ENCODE peak calls at places on chromosomes 16 and 17, in seven cellular contexts. K is colonic mucosa, J is bronchial epithelial cell, M is HFFc6, W is GM12865, O is upper lobe of right lung, T is adrenal gland. Q is an unnamed sample.

GRCh38 chr16:1645914-1646525 is 32.1 kb upstream of the JPT2 start:
- DNase-seq in K (no peak), W (no peak), T (no peak), J (peak), M (peak), O (no peak), Q (peak)

GRCh38 chr17:19311421-19312215 is 50.9 kb downstream of the B9D1 start:
- DNase-seq in T (no peak), M (peak), K (no peak), O (no peak), W (no peak), J (no peak), Q (peak)

GRCh38 chr16:66894948-66895696 is 14.8 kb downstream of the PDP2 start:
- DNase-seq in W (peak), J (peak), T (peak), M (peak), K (peak), O (no peak), Q (peak)

GRCh38 chr16:85398688-85399582 is 214.2 kb upstream of the GSE1 start:
- DNase-seq in O (no peak), M (no peak), J (no peak), K (peak), W (no peak), T (no peak), Q (no peak)

GRCh38 chr16:22624759-22625533 is 114.3 kb downstream of the NPIPB5 start:
- DNase-seq in T (no peak), O (peak), W (peak), J (peak), M (no peak), K (no peak), Q (peak)

GRCh38 chr17:65544658-65545057 is 16.8 kb downstream of the AXIN2 start:
- DNase-seq in T (no peak), W (no peak), K (no peak), O (no peak), J (no peak), M (no peak), Q (no peak)

GRCh38 chr16:84045001-84045817 is 2.6 kb upstream of the SLC38A8 start:
- DNase-seq in O (peak), K (no peak), W (no peak), J (no peak), T (no peak), M (no peak), Q (no peak)

GRCh38 chr16:70591609-70592008 is 54.8 kb upstream of the IL34 start:
- DNase-seq in K (no peak), O (no peak), W (no peak), M (no peak), T (no peak), J (no peak), Q (no peak)

GRCh38 chr17:7355053-7355452 is at the start of gene TMEM95:
- DNase-seq in M (no peak), W (no peak), J (peak), K (peak), O (peak), T (peak), Q (no peak)

GRCh38 chr17:62668091-62668804 is 40.8 kb downstream of the MRC2 start:
- DNase-seq in M (peak), O (peak), T (no peak), W (no peak), K (no peak), J (peak), Q (peak)

GRCh38 chr17:50487213-50488096 is 8.8 kb downstream of the RSAD1 start:
- DNase-seq in J (peak), M (peak), W (no peak), T (peak), O (no peak), K (no peak), Q (peak)

GRCh38 chr17:61389670-61390478 is 9.8 kb upstream of the TBX2 start:
- DNase-seq in M (no peak), J (no peak), W (peak), O (peak), T (no peak), K (no peak), Q (peak)

GRCh38 chr16:85708338-85708737 is 19.6 kb upstream of the GINS2 start:
- DNase-seq in W (no peak), O (no peak), T (no peak), M (no peak), J (no peak), K (no peak), Q (no peak)

GRCh38 chr17:67431210-67432015 is 54.3 kb downstream of the PITPNC1 start:
- DNase-seq in J (peak), W (peak), T (no peak), O (no peak), M (peak), K (no peak), Q (peak)

GRCh38 chr16:2166263-2167080 is 10.9 kb downstream of the TRAF7 start:
- DNase-seq in K (no peak), W (no peak), T (no peak), M (no peak), O (no peak), J (no peak), Q (no peak)

GRCh38 chr16:71648921-71649320 is 22.9 kb downstream of the MARVELD3 start:
- DNase-seq in T (no peak), K (no peak), M (no peak), W (no peak), J (peak), O (no peak), Q (peak)

GRCh38 chr17:9239821-9240658 is 218.7 kb downstream of the NTN1 start:
- DNase-seq in T (peak), O (peak), K (peak), W (peak), J (peak), M (no peak), Q (peak)

GRCh38 chr17:39197380-39198185 is at the start of gene CACNB1:
- DNase-seq in W (peak), J (peak), K (peak), O (peak), T (peak), M (peak), Q (peak)

GRCh38 chr17:77734371-77735050 is 224.0 kb upstream of the TNRC6C start:
- DNase-seq in O (peak), J (peak), M (peak), T (peak), K (peak), W (no peak), Q (peak)

GRCh38 chr17:16415031-16415924 is at the start of gene TRPV2:
- DNase-seq in K (peak), T (peak), O (peak), M (no peak), J (no peak), W (peak), Q (peak)

GRCh38 chr17:76354747-76355310 is 1.1 kb upstream of the PRPSAP1 start:
- DNase-seq in M (no peak), O (no peak), J (no peak), W (no peak), K (no peak), T (no peak), Q (no peak)

GRCh38 chr17:75996665-75997590 is 3.7 kb upstream of the CDK3 start:
- DNase-seq in W (peak), T (no peak), J (peak), K (peak), M (peak), O (peak), Q (peak)

GRCh38 chr16:2512920-2513404 is 790 bp upstream of the ATP6V0C start:
- DNase-seq in M (no peak), O (peak), T (no peak), W (no peak), K (no peak), J (no peak), Q (no peak)

DNA sequence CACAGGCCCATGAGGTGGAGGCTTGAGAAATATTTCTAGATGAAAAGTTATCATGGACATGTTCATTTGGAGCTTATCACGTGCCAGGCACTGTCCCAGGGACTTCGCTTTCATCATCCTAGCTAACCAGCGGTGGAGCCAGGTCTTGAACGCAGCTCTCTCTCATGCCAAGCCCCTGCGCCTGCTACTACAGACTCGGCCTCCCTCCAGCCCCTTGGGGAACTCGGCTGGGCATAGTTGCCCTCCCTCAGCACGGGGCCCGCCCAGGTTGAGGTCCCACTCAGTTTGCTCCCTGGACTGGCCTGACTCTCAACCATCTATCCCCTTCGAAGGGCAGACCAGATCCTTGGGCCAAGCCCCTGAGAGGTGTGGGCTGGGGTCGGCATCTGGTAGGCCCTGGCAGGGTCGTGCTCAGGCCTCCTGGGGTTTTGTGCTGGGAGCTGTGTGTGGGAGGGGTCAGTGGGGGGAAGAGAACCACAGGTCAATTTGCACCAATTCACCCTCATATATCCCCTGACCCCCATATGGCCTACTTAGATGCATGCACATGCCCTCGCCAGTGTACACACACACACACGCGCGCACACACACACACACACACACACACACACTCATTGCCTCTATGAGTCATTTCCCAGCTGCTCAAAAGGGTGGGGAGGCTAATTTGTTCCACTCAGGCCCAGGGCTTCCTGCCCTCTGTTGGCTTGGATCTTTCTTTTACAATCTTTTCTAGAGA is 12.1 kb upstream of the SCN4A start:
- DNase-seq in M (peak), T (peak), O (no peak), J (peak), W (peak), K (peak), Q (peak)
- TF ChIP-seq CTCF in M (no peak), T (no peak), O (no peak), J (no peak), W (no peak), K (no peak), Q (no peak)

DNA sequence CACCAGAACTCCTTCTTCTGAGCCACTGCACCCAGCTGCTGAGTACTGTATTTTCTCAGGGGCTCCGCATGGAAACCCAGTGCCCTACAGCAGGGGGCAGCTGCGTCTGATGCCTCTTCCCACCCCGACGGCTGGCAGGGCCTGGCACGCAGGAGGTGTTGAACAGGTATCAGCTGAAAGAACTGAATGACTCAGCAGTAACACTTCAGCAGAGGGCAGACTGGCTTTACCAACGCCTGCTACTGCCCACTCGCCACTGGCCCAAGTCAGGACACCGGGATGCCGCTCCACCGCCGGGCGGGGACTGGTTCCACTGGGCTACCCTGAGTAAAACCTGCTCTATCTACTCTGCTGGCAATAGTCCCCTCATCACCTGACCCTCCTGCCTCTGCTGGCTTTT is 100.3 kb upstream of the FA2H start:
- DNase-seq in K (no peak), T (no peak), O (no peak), W (no peak), J (no peak), M (no peak), Q (no peak)
- TF ChIP-seq CTCF in K (no peak), T (no peak), O (no peak), W (no peak), J (no peak), M (no peak), Q (no peak)

GRCh38 chr17:41687828-41688640 is 651 bp upstream of the EIF1 start:
- DNase-seq in W (peak), K (peak), O (peak), M (no peak), J (peak), T (peak), Q (peak)
- TF ChIP-seq CTCF in W (peak), K (no peak), O (peak), M (peak), J (peak), T (no peak), Q (no peak)

GRCh38 chr16:57301126-57301817 is 16.8 kb upstream of the PLLP start:
- DNase-seq in O (no peak), T (peak), J (no peak), M (no peak), W (no peak), K (peak), Q (no peak)

GRCh38 chr16:57300387-57301125 is 16.1 kb upstream of the PLLP start:
- DNase-seq in J (peak), O (peak), K (peak), T (peak), W (peak), M (peak), Q (peak)

GRCh38 chr16:57299719-57300386 is 15.4 kb upstream of the PLLP start:
- DNase-seq in K (peak), O (peak), M (peak), T (peak), W (peak), J (peak), Q (peak)

GRCh38 chr16:57297856-57298255 is 13.4 kb upstream of the PLLP start:
- DNase-seq in T (no peak), K (no peak), J (no peak), M (no peak), O (no peak), W (peak), Q (no peak)

GRCh38 chr16:57299009-57299718 is 14.7 kb upstream of the PLLP start:
- DNase-seq in K (peak), M (no peak), O (no peak), W (no peak), T (peak), J (peak), Q (peak)
- TF ChIP-seq CTCF in K (no peak), M (no peak), O (no peak), W (no peak), T (no peak), J (no peak), Q (no peak)

GRCh38 chr17:40443988-40444899 is 994 bp downstream of the IGFBP4 start:
- DNase-seq in J (no peak), T (no peak), M (no peak), K (peak), W (no peak), O (no peak), Q (no peak)
- TF ChIP-seq CTCF in J (no peak), T (no peak), M (peak), K (no peak), W (no peak), O (peak), Q (peak)

DNA sequence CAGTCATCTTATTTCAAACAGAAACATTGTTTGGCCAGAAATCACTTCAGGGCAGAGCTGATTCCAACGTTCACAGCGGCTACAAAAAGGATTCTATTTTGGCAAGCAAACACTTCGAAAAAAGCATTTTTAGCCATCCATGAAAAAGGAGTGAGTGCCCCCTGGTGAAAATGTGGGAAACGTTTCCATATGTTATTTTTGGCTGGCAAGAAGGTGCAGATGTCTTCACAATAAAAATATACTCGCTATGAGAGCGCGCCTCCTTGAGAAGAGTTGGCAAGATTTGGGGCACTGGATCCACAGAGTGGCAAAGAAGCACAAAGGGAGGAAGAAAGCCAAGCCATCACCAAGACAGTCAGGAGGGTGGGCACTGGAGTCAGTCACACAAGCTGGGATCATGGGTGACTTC is 191.1 kb downstream of the CHD9NB start:
- DNase-seq in O (no peak), M (no peak), K (peak), W (no peak), J (peak), T (no peak), Q (peak)
- TF ChIP-seq CTCF in O (peak), M (peak), K (peak), W (no peak), J (peak), T (no peak), Q (peak)

GRCh38 chr17:41489531-41489930 is at the start of gene KRT36:
- DNase-seq in W (no peak), J (no peak), K (no peak), T (no peak), M (no peak), O (no peak), Q (no peak)

GRCh38 chr17:41486316-41486715 is 3.4 kb downstream of the KRT36 start:
- DNase-seq in K (no peak), J (no peak), M (no peak), T (no peak), O (no peak), W (no peak), Q (no peak)

GRCh38 chr17:41483991-41484826 is 3.3 kb upstream of the KRT35 start:
- DNase-seq in T (no peak), M (no peak), W (no peak), K (no peak), O (no peak), J (no peak), Q (no peak)

GRCh38 chr17:41484920-41485904 is 4.3 kb upstream of the KRT35 start:
- DNase-seq in K (no peak), J (no peak), M (no peak), T (no peak), O (peak), W (no peak), Q (no peak)

DNA sequence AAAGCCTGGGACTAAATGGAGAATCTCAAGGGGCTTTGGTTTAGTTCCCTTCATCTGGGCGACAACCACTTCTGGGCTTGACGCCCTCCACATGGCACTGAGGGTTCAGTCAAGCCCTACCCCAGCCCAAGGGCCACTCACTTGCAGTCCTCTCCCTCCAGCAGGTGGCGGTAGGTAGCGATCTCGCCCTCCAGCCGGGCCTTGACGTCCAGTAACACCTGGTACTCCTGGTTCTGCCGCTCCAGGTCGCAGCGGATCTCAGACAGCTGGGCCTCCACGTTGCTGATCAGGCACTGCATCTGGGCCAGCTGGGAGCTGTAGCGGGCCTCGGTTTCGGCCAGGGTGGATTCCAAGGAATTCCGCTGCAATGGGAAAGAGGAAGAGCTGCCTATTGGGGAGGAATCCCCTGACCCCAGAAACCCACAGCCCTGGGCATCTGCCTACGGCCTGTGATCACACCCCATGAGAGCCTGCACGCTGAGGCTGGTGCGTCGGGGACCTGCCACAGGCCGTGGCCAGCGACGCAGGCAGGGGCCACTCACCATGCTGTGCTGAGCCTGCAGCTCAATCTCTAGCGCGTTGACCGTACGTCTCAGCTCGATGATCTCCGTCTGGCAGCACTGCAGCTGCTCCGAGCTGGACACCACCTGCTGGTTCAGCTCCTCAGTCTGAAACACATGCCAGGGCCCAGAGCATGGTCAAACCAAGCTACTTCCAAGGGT is 2.7 kb downstream of the KRT36 start:
- DNase-seq in K (peak), T (peak), O (peak), W (peak), J (no peak), M (no peak), Q (no peak)
- TF ChIP-seq CTCF in K (peak), T (no peak), O (peak), W (peak), J (peak), M (peak), Q (peak)

GRCh38 chr17:80870401-80870800 is 121.2 kb upstream of the CHMP6 start:
- DNase-seq in O (no peak), W (no peak), J (no peak), M (no peak), K (no peak), T (no peak), Q (no peak)
- TF ChIP-seq CTCF in O (no peak), W (no peak), J (no peak), M (no peak), K (no peak), T (no peak), Q (no peak)

GRCh38 chr17:30969989-30970680 is 704 bp upstream of the RNF135 start:
- DNase-seq in O (no peak), K (peak), T (no peak), J (peak), W (peak), M (peak), Q (peak)

GRCh38 chr17:30975042-30975820 is 4.4 kb downstream of the RNF135 start:
- DNase-seq in O (no peak), T (no peak), W (no peak), J (no peak), M (no peak), K (no peak), Q (no peak)

GRCh38 chr17:30970757-30971567 is at the start of gene RNF135:
- DNase-seq in W (peak), K (peak), M (peak), O (peak), J (peak), T (peak), Q (peak)
- TF ChIP-seq CTCF in W (peak), K (no peak), M (peak), O (peak), J (no peak), T (peak), Q (no peak)

Q was measured in MCF 10A.